ENCODE peak calls at places on chromosome 4, in seven cellular contexts. J is tibial artery; Z is kidney; S is effector memory CD4-positive, alpha-beta T cell; Y is dorsolateral prefrontal cortex; R is RWPE1; B is adrenal gland. E is an unnamed sample.

GRCh38 chr4:181661090-181661489 is 582.1 kb upstream of the TENM3 start:
- DNase-seq in J (no peak), Z (no peak), S (no peak), Y (no peak), R (peak), B (no peak), E (no peak)

GRCh38 chr4:118417325-118417724 is 64.5 kb upstream of the PRSS12 start:
- DNase-seq in J (no peak), Z (no peak), S (no peak), Y (no peak), R (peak), B (no peak), E (no peak)

GRCh38 chr4:17166954-17167353 is 268.5 kb upstream of the LDB2 start:
- DNase-seq in J (peak), Z (no peak), S (no peak), Y (no peak), R (no peak), B (no peak), E (no peak)

GRCh38 chr4:128812360-128812958 is 3.0 kb downstream of the JADE1 start:
- DNase-seq in J (no peak), Z (peak), S (peak), Y (no peak), R (peak), B (peak), E (no peak)

GRCh38 chr4:82983450-82983849 is 27.2 kb downstream of the LIN54 start:
- DNase-seq in J (no peak), Z (no peak), S (no peak), Y (no peak), R (no peak), B (no peak), E (no peak)

GRCh38 chr4:8502371-8502770 is 61.8 kb downstream of the TRMT44 start:
- DNase-seq in J (no peak), Z (no peak), S (no peak), Y (no peak), R (no peak), B (no peak), E (no peak)

GRCh38 chr4:8515316-8516060 is 64.7 kb upstream of the GPR78 start:
- DNase-seq in J (no peak), Z (no peak), S (no peak), Y (no peak), R (no peak), B (no peak), E (no peak)

GRCh38 chr4:7252510-7253340 is 60.4 kb downstream of the SORCS2 start:
- DNase-seq in J (no peak), Z (peak), S (no peak), Y (no peak), R (no peak), B (no peak), E (no peak)

GRCh38 chr4:162154862-162155540 is 8.8 kb downstream of the FSTL5 start:
- DNase-seq in J (no peak), Z (no peak), S (no peak), Y (no peak), R (no peak), B (no peak), E (no peak)

GRCh38 chr4:4794421-4794820 is 65.0 kb upstream of the MSX1 start:
- DNase-seq in J (no peak), Z (no peak), S (no peak), Y (no peak), R (no peak), B (no peak), E (no peak)

GRCh38 chr4:8270912-8271815 is 1.6 kb downstream of the HTRA3 start:
- DNase-seq in J (no peak), Z (peak), S (no peak), Y (no peak), R (no peak), B (no peak), E (no peak)

GRCh38 chr4:81052119-81053068 is 21.9 kb downstream of the BMP3 start:
- DNase-seq in J (no peak), Z (no peak), S (peak), Y (peak), R (peak), B (peak), E (peak)

GRCh38 chr4:141134586-141134985 is 1.3 kb upstream of the RNF150 start:
- DNase-seq in J (no peak), Z (no peak), S (no peak), Y (no peak), R (no peak), B (no peak), E (no peak)
- H3K27ac ChIP-seq in J (no peak), Z (no peak), S (no peak), Y (no peak), R (no peak), B (no peak), E (no peak)

GRCh38 chr4:73764513-73764912 is 24.1 kb downstream of the CXCL8 start:
- DNase-seq in J (no peak), Z (no peak), S (no peak), Y (no peak), R (no peak), B (no peak), E (no peak)
- H3K27ac ChIP-seq in J (no peak), Z (no peak), S (no peak), Y (no peak), R (no peak), B (no peak), E (no peak)

DNA sequence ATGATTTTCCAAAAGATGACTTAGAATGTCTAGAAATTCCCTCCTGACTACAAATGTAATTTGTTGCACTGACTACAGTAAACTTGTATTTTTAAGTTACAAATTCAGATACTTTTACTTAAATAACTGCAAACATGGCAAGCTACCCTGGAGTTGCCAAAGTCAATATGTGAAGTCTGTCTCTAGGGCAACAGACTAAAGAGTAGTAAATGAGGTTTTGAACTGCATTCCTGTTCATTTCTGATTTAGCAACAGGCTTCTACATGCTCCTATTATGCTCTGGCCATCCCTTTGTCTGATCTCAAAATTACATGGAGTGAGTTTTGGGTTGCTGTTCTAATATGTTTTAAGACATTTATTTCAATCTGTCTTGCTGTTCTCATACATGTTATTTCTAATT is 26.9 kb downstream of the SH3RF1 start:
- DNase-seq in J (no peak), Z (no peak), S (no peak), Y (no peak), R (no peak), B (no peak), E (no peak)
- H3K27ac ChIP-seq in J (no peak), Z (no peak), S (no peak), Y (no peak), R (no peak), B (no peak), E (no peak)

GRCh38 chr4:26197018-26197779 is 123.6 kb upstream of the RBPJ start:
- DNase-seq in J (no peak), Z (no peak), S (peak), Y (no peak), R (peak), B (no peak), E (no peak)
- H3K27ac ChIP-seq in J (no peak), Z (no peak), S (peak), Y (no peak), R (peak), B (no peak), E (no peak)

DNA sequence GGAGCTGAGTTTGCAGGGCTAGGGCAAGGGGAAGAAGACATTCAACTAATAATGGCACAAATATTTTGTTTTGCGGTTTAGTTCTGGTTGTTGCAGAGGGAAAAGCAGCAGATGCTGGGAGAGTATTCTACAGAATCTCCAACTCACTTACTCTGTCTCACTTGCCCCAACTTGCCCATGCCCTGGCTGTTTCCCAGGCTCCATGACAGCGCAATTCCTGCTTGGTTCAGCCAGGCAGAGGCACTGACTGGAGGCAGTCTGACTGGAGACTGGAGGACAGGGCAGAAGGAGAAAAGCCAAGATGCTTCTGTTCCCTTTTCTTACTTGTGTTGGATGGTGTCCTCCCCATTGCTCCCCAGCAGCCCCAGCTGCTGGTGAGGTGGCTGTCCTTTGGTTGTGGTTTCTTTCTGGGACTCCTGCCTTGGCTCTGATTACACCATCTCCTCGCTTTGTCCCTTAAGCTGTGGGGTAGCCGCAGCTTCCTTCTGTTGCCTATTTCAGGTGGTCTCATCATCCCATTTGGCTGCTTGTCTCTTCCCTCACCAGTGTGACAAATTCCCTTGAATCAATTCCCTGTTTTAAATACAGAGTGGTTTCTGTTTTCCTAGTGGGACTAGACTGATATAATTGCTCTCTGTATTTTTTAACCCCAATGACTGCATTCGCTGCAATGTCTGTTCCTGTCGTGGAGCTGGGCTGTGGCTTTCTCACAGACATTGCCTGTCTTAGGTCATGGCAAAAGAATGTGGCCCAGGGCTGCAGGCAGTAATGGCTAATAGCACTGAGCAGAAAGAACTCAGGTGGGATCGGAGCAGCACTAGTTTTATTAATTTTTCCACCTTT is 24.2 kb upstream of the RASL11B start:
- DNase-seq in J (no peak), Z (no peak), S (no peak), Y (no peak), R (peak), B (no peak), E (no peak)
- H3K27ac ChIP-seq in J (no peak), Z (no peak), S (no peak), Y (no peak), R (peak), B (no peak), E (no peak)

E was measured in psoas muscle.